ENCODE peak calls at places on chromosomes 4 and X, in four cellular contexts. T, G, E and Y are unnamed samples.

GRCh38 chrX:17737707-17738001 is 361 bp downstream of the SCML1 start:
- DNase-seq in T (no peak), G (no peak), E (no peak), Y (no peak)

GRCh38 chr4:114115526-114115925 is 136.1 kb upstream of the ARSJ start:
- DNase-seq in T (no peak), G (no peak), E (no peak), Y (no peak)

GRCh38 chrX:150050387-150050786 is 112.1 kb upstream of the EOLA2 start:
- DNase-seq in T (no peak), G (no peak), E (no peak), Y (no peak)

GRCh38 chr4:119550857-119551532 is 77.6 kb downstream of the PDE5A start:
- DNase-seq in T (peak), G (no peak), E (no peak), Y (peak)

GRCh38 chr4:110609044-110609750 is 13.7 kb downstream of the PITX2 start:
- DNase-seq in T (no peak), G (no peak), E (no peak), Y (no peak)

GRCh38 chr4:123588631-123589223 is 192.1 kb downstream of the SPRY1 start:
- DNase-seq in T (peak), G (no peak), E (no peak), Y (no peak)

GRCh38 chr4:141731481-141731880 is 95.1 kb downstream of the IL15 start:
- DNase-seq in T (no peak), G (no peak), E (no peak), Y (no peak)

GRCh38 chr4:180234730-180235129 is 2008.5 kb upstream of the TENM3 start:
- DNase-seq in T (no peak), G (no peak), E (no peak), Y (no peak)

GRCh38 chr4:146338512-146338911 is 124.2 kb downstream of the REELD1 start:
- DNase-seq in T (peak), G (no peak), E (no peak), Y (no peak)

GRCh38 chr4:17516980-17517379 is 2.0 kb downstream of the CLRN2 start:
- DNase-seq in T (no peak), G (no peak), E (no peak), Y (no peak)

GRCh38 chr4:94714761-94715160 is 43.0 kb upstream of the BMPR1B start:
- DNase-seq in T (peak), G (no peak), E (no peak), Y (no peak)

GRCh38 chr4:59612235-59612634 is 1587.9 kb upstream of the ADGRL3 start:
- DNase-seq in T (peak), G (no peak), E (no peak), Y (no peak)

GRCh38 chr4:113821851-113822250 is 60.3 kb upstream of the CAMK2D start:
- DNase-seq in T (peak), G (no peak), E (no peak), Y (no peak)

GRCh38 chrX:149469406-149469805 is 35.7 kb downstream of the IDS start:
- DNase-seq in T (no peak), G (no peak), E (no peak), Y (no peak)

GRCh38 chr4:22070256-22070655 is 121.7 kb upstream of the KCNIP4 start:
- DNase-seq in T (no peak), G (no peak), E (no peak), Y (no peak)

GRCh38 chr4:148007303-148007702 is 275.4 kb downstream of the ARHGAP10 start:
- DNase-seq in T (peak), G (no peak), E (no peak), Y (no peak)

GRCh38 chr4:16337936-16338335 is 111.7 kb upstream of the TAPT1 start:
- DNase-seq in T (peak), G (no peak), E (no peak), Y (no peak)

GRCh38 chrX:12751887-12752286 is 39.3 kb upstream of the PRPS2 start:
- DNase-seq in T (no peak), G (no peak), E (no peak), Y (no peak)

GRCh38 chrX:136176399-136176825 is 29.1 kb downstream of the FHL1 start:
- DNase-seq in T (peak), G (no peak), E (no peak), Y (no peak)

GRCh38 chrX:298993-299392 is 17.8 kb downstream of the PLCXD1 start:
- DNase-seq in T (no peak), G (no peak), E (no peak), Y (no peak)

GRCh38 chr4:8852118-8852704 is 19.4 kb downstream of the HMX1 start:
- DNase-seq in T (no peak), G (no peak), E (no peak), Y (no peak)

GRCh38 chr4:70575964-70576363 is 16.1 kb upstream of the AMBN start:
- DNase-seq in T (no peak), G (no peak), E (no peak), Y (no peak)

GRCh38 chr4:75598390-75598789 is 31.9 kb downstream of the CDKL2 start:
- DNase-seq in T (peak), G (no peak), E (no peak), Y (no peak)

GRCh38 chrX:108795240-108795639 is 58.9 kb upstream of the IRS4 start:
- DNase-seq in T (no peak), G (no peak), E (no peak), Y (no peak)

GRCh38 chr4:87227704-87228560 is 7.5 kb upstream of the KLHL8 start:
- DNase-seq in T (no peak), G (no peak), E (no peak), Y (no peak)

GRCh38 chr4:185328586-185328985 is 67.1 kb downstream of the LRP2BP start:
- DNase-seq in T (no peak), G (no peak), E (no peak), Y (no peak)

GRCh38 chr4:66017671-66018070 is 347.4 kb upstream of the EPHA5 start:
- DNase-seq in T (no peak), G (no peak), E (no peak), Y (no peak)

GRCh38 chr4:41506071-41506470 is 31.9 kb upstream of the LIMCH1 start:
- DNase-seq in T (peak), G (no peak), E (no peak), Y (no peak)

GRCh38 chr4:54400802-54401201 is 171.7 kb downstream of the PDGFRA start:
- DNase-seq in T (peak), G (no peak), E (no peak), Y (no peak)

GRCh38 chrX:16882188-16882587 is 12.0 kb upstream of the RBBP7 start:
- DNase-seq in T (no peak), G (no peak), E (peak), Y (no peak)

GRCh38 chrX:68488657-68489056 is 10.2 kb upstream of the YIPF6 start:
- DNase-seq in T (no peak), G (no peak), E (peak), Y (no peak)

GRCh38 chr4:31086771-31087330 is 366.7 kb downstream of the PCDH7 start:
- DNase-seq in T (no peak), G (no peak), E (no peak), Y (no peak)

GRCh38 chr4:99321241-99322191 is at the start of gene ADH1B:
- DNase-seq in T (no peak), G (no peak), E (no peak), Y (no peak)

GRCh38 chr4:8725071-8725841 is 132.7 kb downstream of the CPZ start:
- DNase-seq in T (no peak), G (peak), E (peak), Y (no peak)

GRCh38 chr4:4488405-4489404 is 53.1 kb downstream of the STX18 start:
- DNase-seq in T (peak), G (peak), E (peak), Y (peak)

GRCh38 chrX:81286075-81286474 is 84.2 kb downstream of the SH3BGRL start:
- DNase-seq in T (no peak), G (no peak), E (no peak), Y (no peak)

GRCh38 chrX:81280148-81280547 is 78.2 kb downstream of the SH3BGRL start:
- DNase-seq in T (no peak), G (no peak), E (no peak), Y (no peak)
- TF ChIP-seq CTCF in T (no peak), G (no peak), E (no peak), Y (no peak)

GRCh38 chrX:71514367-71515038 is 18.4 kb upstream of the OGT start:
- DNase-seq in T (no peak), G (no peak), E (peak), Y (no peak)
- TF ChIP-seq CTCF in T (no peak), G (no peak), E (no peak), Y (no peak)

DNA sequence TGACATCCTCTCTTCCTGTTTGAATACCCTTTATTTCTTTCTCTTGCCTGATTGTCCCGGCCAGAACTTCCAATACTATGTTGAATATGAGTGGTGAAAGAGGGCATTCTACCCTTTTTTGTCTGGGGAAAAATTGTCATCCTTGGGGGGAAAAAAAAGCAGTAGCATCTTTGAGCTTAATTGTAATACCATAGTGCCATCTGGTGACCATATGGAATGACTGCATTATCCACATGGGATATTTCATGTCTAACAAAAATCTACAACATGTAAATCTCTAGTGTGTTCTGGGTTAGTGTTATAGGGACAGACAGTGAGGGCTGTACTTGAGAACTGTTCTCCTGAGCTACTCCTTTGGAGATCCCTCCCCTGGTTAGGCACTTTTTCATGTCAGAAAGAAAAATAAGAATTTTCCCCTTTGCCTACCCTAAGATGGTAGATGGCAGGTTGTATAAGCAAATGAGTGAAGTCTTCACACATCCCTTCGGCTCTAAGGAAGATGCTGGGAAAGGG is 26.0 kb downstream of the CAPN6 start:
- DNase-seq in T (peak), G (no peak), E (no peak), Y (no peak)
- TF ChIP-seq CTCF in T (peak), G (peak), E (peak), Y (peak)

GRCh38 chr4:15197005-15197404 is 194.7 kb downstream of the CPEB2 start:
- DNase-seq in T (peak), G (no peak), E (no peak), Y (peak)
- TF ChIP-seq CTCF in T (peak), G (peak), E (no peak), Y (peak)

DNA sequence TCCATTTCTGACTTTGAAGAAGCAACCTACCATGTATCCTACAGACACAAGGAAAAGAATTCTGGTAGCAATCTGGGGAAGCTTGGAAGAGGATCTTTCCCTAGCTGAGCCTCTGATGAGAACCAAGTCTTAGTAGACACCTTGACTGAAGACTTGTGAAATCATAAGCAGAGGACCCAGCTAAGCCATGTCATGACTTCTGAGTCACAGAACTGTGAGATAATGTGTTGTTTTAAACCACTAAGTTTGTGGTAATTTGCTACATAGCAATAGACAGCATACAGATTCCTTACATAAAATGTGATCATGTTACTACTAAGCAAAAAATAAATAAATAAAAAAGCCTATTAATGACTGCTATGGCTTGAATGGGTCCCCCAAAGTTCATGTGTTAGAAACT is 71.3 kb upstream of the ANKRD50 start:
- DNase-seq in T (no peak), G (no peak), E (no peak), Y (no peak)
- TF ChIP-seq CTCF in T (no peak), G (no peak), E (no peak), Y (no peak)

GRCh38 chrX:15349046-15349445 is 13.7 kb upstream of the PIGA start:
- DNase-seq in T (peak), G (no peak), E (peak), Y (peak)
- TF ChIP-seq CTCF in T (peak), G (peak), E (peak), Y (peak)

GRCh38 chr4:182975806-182976205 is 58.6 kb upstream of the DCTD start:
- DNase-seq in T (peak), G (no peak), E (no peak), Y (no peak)

GRCh38 chr4:182969651-182970279 is 52.6 kb upstream of the DCTD start:
- DNase-seq in T (no peak), G (no peak), E (no peak), Y (no peak)

GRCh38 chr4:182968917-182969650 is 51.9 kb upstream of the DCTD start:
- DNase-seq in T (no peak), G (no peak), E (no peak), Y (no peak)

GRCh38 chr4:182973421-182974340 is 56.5 kb upstream of the DCTD start:
- DNase-seq in T (peak), G (no peak), E (no peak), Y (no peak)

DNA sequence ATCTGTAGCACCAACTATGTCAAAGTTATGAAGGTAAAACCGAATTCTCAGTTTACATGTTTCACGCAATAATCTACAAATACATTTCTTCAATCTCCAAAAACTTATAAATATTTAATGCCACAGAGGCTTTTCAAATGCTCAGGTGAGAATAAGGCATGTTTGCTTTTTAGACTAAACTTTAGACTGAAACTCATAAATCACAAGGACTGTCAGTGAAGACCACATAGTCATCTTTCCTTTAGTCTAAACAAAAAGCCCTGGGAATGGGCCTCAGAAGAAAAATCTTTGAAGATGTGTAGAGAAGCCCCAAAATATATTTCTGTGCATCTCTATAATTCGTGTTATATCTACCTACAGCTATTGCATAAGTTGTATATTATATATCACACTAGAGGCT is 54.5 kb upstream of the DCTD start:
- DNase-seq in T (no peak), G (no peak), E (no peak), Y (no peak)
- TF ChIP-seq CTCF in T (no peak), G (no peak), E (no peak), Y (no peak)